ENCODE peak calls at places on chromosomes 7 and 10, in four cellular contexts. One of them, this sample, is unnamed.

GRCh38 chr7:45324683-45325237 is 167.2 kb downstream of the RAMP3 start:
- DNase-seq in M059J: peak
- DNase-seq in anterior cingulate cortex: no peak
- DNase-seq in T follicular helper cell: no peak
- DNase-seq in this sample: no peak

GRCh38 chr7:82435769-82436168 is 7.8 kb downstream of the CACNA2D1 start:
- DNase-seq in T follicular helper cell: no peak
- DNase-seq in anterior cingulate cortex: no peak
- DNase-seq in M059J: no peak
- DNase-seq in this sample: no peak

GRCh38 chr7:23617482-23617881 is 20.3 kb downstream of the CCDC126 start:
- DNase-seq in anterior cingulate cortex: no peak
- DNase-seq in M059J: no peak
- DNase-seq in T follicular helper cell: no peak
- DNase-seq in this sample: no peak

GRCh38 chr10:30813872-30814471 is 184.4 kb upstream of the LYZL2 start:
- DNase-seq in M059J: peak
- DNase-seq in T follicular helper cell: no peak
- DNase-seq in anterior cingulate cortex: no peak
- DNase-seq in this sample: no peak

GRCh38 chr10:69080231-69080630 is 7.7 kb upstream of the SRGN start:
- DNase-seq in anterior cingulate cortex: no peak
- DNase-seq in T follicular helper cell: no peak
- DNase-seq in M059J: no peak
- DNase-seq in this sample: no peak

GRCh38 chr10:90912176-90912575 is 8.7 kb downstream of the ANKRD1 start:
- DNase-seq in T follicular helper cell: no peak
- DNase-seq in M059J: no peak
- DNase-seq in anterior cingulate cortex: no peak
- DNase-seq in this sample: no peak

GRCh38 chr10:110392121-110392859 is 87.6 kb upstream of the SMNDC1 start:
- DNase-seq in anterior cingulate cortex: no peak
- DNase-seq in M059J: no peak
- DNase-seq in T follicular helper cell: no peak
- DNase-seq in this sample: no peak

GRCh38 chr10:31602541-31603244 is 283.7 kb downstream of the ZEB1 start:
- DNase-seq in T follicular helper cell: no peak
- DNase-seq in anterior cingulate cortex: peak
- DNase-seq in M059J: peak
- DNase-seq in this sample: no peak

GRCh38 chr7:14375998-14376397 is 386.5 kb upstream of the ETV1 start:
- DNase-seq in anterior cingulate cortex: no peak
- DNase-seq in M059J: no peak
- DNase-seq in T follicular helper cell: no peak
- DNase-seq in this sample: no peak

GRCh38 chr10:15427836-15428414 is 56.8 kb upstream of the FAM171A1 start:
- DNase-seq in T follicular helper cell: no peak
- DNase-seq in M059J: peak
- DNase-seq in anterior cingulate cortex: no peak
- DNase-seq in this sample: no peak

GRCh38 chr7:47501406-47501805 is 80.5 kb downstream of the TNS3 start:
- DNase-seq in M059J: peak
- DNase-seq in T follicular helper cell: no peak
- DNase-seq in anterior cingulate cortex: no peak
- DNase-seq in this sample: no peak

GRCh38 chr10:119750391-119751230 is 24.8 kb downstream of the INPP5F start:
- DNase-seq in anterior cingulate cortex: peak
- DNase-seq in M059J: peak
- DNase-seq in T follicular helper cell: peak
- DNase-seq in this sample: peak

GRCh38 chr10:132328738-132329137 is 3.3 kb upstream of the LRRC27 start:
- DNase-seq in M059J: no peak
- DNase-seq in anterior cingulate cortex: no peak
- DNase-seq in T follicular helper cell: no peak
- DNase-seq in this sample: no peak

GRCh38 chr10:101784558-101784957 is 1.3 kb upstream of the NPM3 start:
- DNase-seq in M059J: no peak
- DNase-seq in T follicular helper cell: no peak
- DNase-seq in anterior cingulate cortex: no peak
- DNase-seq in this sample: no peak

GRCh38 chr10:126122856-126123255 is 226.5 kb downstream of the FANK1 start:
- DNase-seq in T follicular helper cell: no peak
- DNase-seq in M059J: peak
- DNase-seq in anterior cingulate cortex: no peak
- DNase-seq in this sample: no peak

GRCh38 chr7:158819571-158820203 is 9.6 kb downstream of the ESYT2 start:
- DNase-seq in anterior cingulate cortex: no peak
- DNase-seq in M059J: no peak
- DNase-seq in T follicular helper cell: no peak
- DNase-seq in this sample: peak

GRCh38 chr10:91412688-91413087 is 2.5 kb downstream of the HECTD2 start:
- DNase-seq in M059J: no peak
- DNase-seq in anterior cingulate cortex: no peak
- DNase-seq in T follicular helper cell: no peak
- DNase-seq in this sample: no peak

GRCh38 chr10:119162121-119162520 is 3.4 kb downstream of the SFXN4 start:
- DNase-seq in M059J: no peak
- DNase-seq in anterior cingulate cortex: no peak
- DNase-seq in T follicular helper cell: no peak
- DNase-seq in this sample: no peak

GRCh38 chr10:127413326-127413725 is 135.8 kb upstream of the NPS start:
- DNase-seq in T follicular helper cell: no peak
- DNase-seq in M059J: no peak
- DNase-seq in anterior cingulate cortex: no peak
- DNase-seq in this sample: no peak

GRCh38 chr7:75716992-75717626 is 21.6 kb downstream of the HIP1 start:
- DNase-seq in T follicular helper cell: no peak
- DNase-seq in anterior cingulate cortex: no peak
- DNase-seq in M059J: peak
- DNase-seq in this sample: no peak

GRCh38 chr10:110005716-110006115 is 2.1 kb upstream of the ADD3 start:
- DNase-seq in M059J: no peak
- DNase-seq in anterior cingulate cortex: peak
- DNase-seq in T follicular helper cell: no peak
- DNase-seq in this sample: no peak

GRCh38 chr7:66921918-66922486 is 977 bp downstream of the TMEM248 start:
- DNase-seq in M059J: peak
- DNase-seq in T follicular helper cell: peak
- DNase-seq in anterior cingulate cortex: no peak
- DNase-seq in this sample: no peak

This sample was measured in stimulated activated naive CD4-positive, alpha-beta T cell treated with Interleukin-2 at 50 U/mL for 16 hours.